ENCODE peak calls at places on chromosomes 12 and 14, in four cellular contexts. One of them, this sample, is unnamed.
A peak's percentile ranks its signal among the peaks of the same experiment; 100 is the strongest.

GRCh38 chr14:68680541-68681051 is 112.3 kb downstream of the ZFP36L1 start:
- DNase-seq in posterior cingulate gyrus: no peak
- DNase-seq in Calu3: no peak
- DNase-seq in HFFc6: peak; percentile 49
- DNase-seq in this sample: no peak

GRCh38 chr12:65937181-65937641 is 112.9 kb downstream of the HMGA2 start:
- DNase-seq in posterior cingulate gyrus: no peak
- DNase-seq in Calu3: no peak
- DNase-seq in HFFc6: peak; percentile 76
- DNase-seq in this sample: no peak

GRCh38 chr14:60723218-60724079 is 702 bp downstream of the SIX4 start:
- DNase-seq in posterior cingulate gyrus: peak; percentile 24
- DNase-seq in Calu3: peak; percentile 52
- DNase-seq in HFFc6: peak; percentile 46
- DNase-seq in this sample: peak; percentile 70

GRCh38 chr12:29971431-29971830 is 187.7 kb upstream of the TMTC1 start:
- DNase-seq in posterior cingulate gyrus: no peak
- DNase-seq in Calu3: no peak
- DNase-seq in HFFc6: no peak
- DNase-seq in this sample: no peak

GRCh38 chr12:84910549-84911241 is 1.9 kb downstream of the SLC6A15 start:
- DNase-seq in posterior cingulate gyrus: peak; percentile 16
- DNase-seq in Calu3: no peak
- DNase-seq in HFFc6: no peak
- DNase-seq in this sample: peak; percentile 44

GRCh38 chr14:95961481-95961880 is 77.7 kb upstream of the C14orf132 start:
- DNase-seq in posterior cingulate gyrus: no peak
- DNase-seq in Calu3: no peak
- DNase-seq in HFFc6: no peak
- DNase-seq in this sample: peak; percentile 75

GRCh38 chr12:50275545-50275944 is 7.8 kb downstream of the LIMA1 start:
- DNase-seq in posterior cingulate gyrus: no peak
- DNase-seq in Calu3: peak; percentile 51
- DNase-seq in HFFc6: no peak
- DNase-seq in this sample: no peak

GRCh38 chr14:45686771-45687170 is 433.8 kb upstream of the MIS18BP1 start:
- DNase-seq in posterior cingulate gyrus: no peak
- DNase-seq in Calu3: no peak
- DNase-seq in HFFc6: no peak
- DNase-seq in this sample: no peak

GRCh38 chr12:104911942-104912341 is 46.1 kb downstream of the SLC41A2 start:
- DNase-seq in posterior cingulate gyrus: no peak
- DNase-seq in Calu3: no peak
- DNase-seq in HFFc6: no peak
- DNase-seq in this sample: no peak

GRCh38 chr14:99237288-99237687 is 34.7 kb downstream of the BCL11B start:
- DNase-seq in posterior cingulate gyrus: no peak
- DNase-seq in Calu3: no peak
- DNase-seq in HFFc6: no peak
- DNase-seq in this sample: no peak

GRCh38 chr14:101044741-101045140 is 141.2 kb upstream of the RTL1 start:
- DNase-seq in posterior cingulate gyrus: no peak
- DNase-seq in Calu3: no peak
- DNase-seq in HFFc6: no peak
- DNase-seq in this sample: no peak

GRCh38 chr12:2333516-2333915 is 280.7 kb downstream of the CACNA1C start:
- DNase-seq in posterior cingulate gyrus: no peak
- DNase-seq in Calu3: no peak
- DNase-seq in HFFc6: no peak
- DNase-seq in this sample: no peak

GRCh38 chr12:130870442-130871285 is 1.2 kb upstream of the RAN start:
- DNase-seq in posterior cingulate gyrus: peak; percentile 69
- DNase-seq in Calu3: peak; percentile 84
- DNase-seq in HFFc6: peak; percentile 75
- DNase-seq in this sample: peak; percentile 83

GRCh38 chr12:57740656-57741412 is 2.3 kb upstream of the AGAP2 start:
- DNase-seq in posterior cingulate gyrus: peak; percentile 63
- DNase-seq in Calu3: no peak
- DNase-seq in HFFc6: no peak
- DNase-seq in this sample: peak; percentile 47

GRCh38 chr12:27163048-27163715 is 80.8 kb upstream of the C12orf71 start:
- DNase-seq in posterior cingulate gyrus: no peak
- DNase-seq in Calu3: no peak
- DNase-seq in HFFc6: peak; percentile 42
- DNase-seq in this sample: peak; percentile 91

This sample was measured in Daoy.